ENCODE peak calls at places on chromosome 3, in ten cellular contexts. O is substantia nigra; D is brain microvascular endothelial cell; X is endothelial cell of umbilical vein; E is colonic mucosa; V is CD8-positive, alpha-beta memory T cell; Z is CD8-positive, alpha-beta T cell; S is coronary artery; C is aorta; A is A549. G is an unnamed sample.

GRCh38 chr3:196968233-196969000 is at the start of gene PIGZ:
- DNase-seq in O (no peak), D (no peak), X (peak), E (peak), V (peak), Z (peak), S (no peak), C (no peak), A (no peak), G (no peak)

GRCh38 chr3:189563841-189564563 is 67.2 kb upstream of the TP63 start:
- DNase-seq in O (no peak), D (peak), X (no peak), E (no peak), V (no peak), Z (no peak), S (no peak), C (no peak), A (no peak), G (no peak)

GRCh38 chr3:14827776-14828175 is 9.0 kb downstream of the FGD5 start:
- DNase-seq in O (no peak), D (no peak), X (no peak), E (no peak), V (no peak), Z (no peak), S (no peak), C (no peak), A (no peak), G (no peak)

GRCh38 chr3:72426618-72427397 is 421.4 kb downstream of the SHQ1 start:
- DNase-seq in O (no peak), D (no peak), X (no peak), E (no peak), V (no peak), Z (no peak), S (no peak), C (no peak), A (no peak), G (no peak)

GRCh38 chr3:126373682-126374601 is 16.7 kb upstream of the KLF15 start:
- DNase-seq in O (no peak), D (no peak), X (no peak), E (no peak), V (no peak), Z (no peak), S (no peak), C (peak), A (no peak), G (no peak)

GRCh38 chr3:111864821-111865656 is 6.0 kb downstream of the PHLDB2 start:
- DNase-seq in O (no peak), D (peak), X (peak), E (no peak), V (no peak), Z (no peak), S (no peak), C (no peak), A (no peak), G (no peak)

GRCh38 chr3:13546667-13547171 is 2.2 kb upstream of the FBLN2 start:
- DNase-seq in O (no peak), D (peak), X (no peak), E (no peak), V (no peak), Z (no peak), S (no peak), C (no peak), A (no peak), G (no peak)

GRCh38 chr3:155131104-155131503 is 51.0 kb downstream of the MME start:
- DNase-seq in O (no peak), D (peak), X (peak), E (no peak), V (no peak), Z (no peak), S (no peak), C (no peak), A (no peak), G (no peak)

GRCh38 chr3:187763850-187764648 is 18.8 kb upstream of the BCL6 start:
- DNase-seq in O (no peak), D (no peak), X (no peak), E (no peak), V (no peak), Z (no peak), S (no peak), C (no peak), A (no peak), G (no peak)

GRCh38 chr3:153469162-153469561 is 307.1 kb downstream of the RAP2B start:
- DNase-seq in O (no peak), D (no peak), X (no peak), E (no peak), V (no peak), Z (no peak), S (no peak), C (no peak), A (no peak), G (no peak)

GRCh38 chr3:175274056-175274455 is 414.9 kb downstream of the NAALADL2 start:
- DNase-seq in O (no peak), D (no peak), X (no peak), E (no peak), V (no peak), Z (no peak), S (no peak), C (no peak), A (no peak), G (no peak)

GRCh38 chr3:175266993-175267960 is 408.1 kb downstream of the NAALADL2 start:
- DNase-seq in O (no peak), D (peak), X (no peak), E (no peak), V (no peak), Z (no peak), S (no peak), C (no peak), A (no peak), G (no peak)

GRCh38 chr3:175269394-175269793 is 410.3 kb downstream of the NAALADL2 start:
- DNase-seq in O (no peak), D (no peak), X (no peak), E (no peak), V (no peak), Z (no peak), S (no peak), C (no peak), A (no peak), G (no peak)

GRCh38 chr3:175273573-175273972 is 414.4 kb downstream of the NAALADL2 start:
- DNase-seq in O (no peak), D (no peak), X (no peak), E (no peak), V (no peak), Z (no peak), S (no peak), C (no peak), A (no peak), G (no peak)

DNA sequence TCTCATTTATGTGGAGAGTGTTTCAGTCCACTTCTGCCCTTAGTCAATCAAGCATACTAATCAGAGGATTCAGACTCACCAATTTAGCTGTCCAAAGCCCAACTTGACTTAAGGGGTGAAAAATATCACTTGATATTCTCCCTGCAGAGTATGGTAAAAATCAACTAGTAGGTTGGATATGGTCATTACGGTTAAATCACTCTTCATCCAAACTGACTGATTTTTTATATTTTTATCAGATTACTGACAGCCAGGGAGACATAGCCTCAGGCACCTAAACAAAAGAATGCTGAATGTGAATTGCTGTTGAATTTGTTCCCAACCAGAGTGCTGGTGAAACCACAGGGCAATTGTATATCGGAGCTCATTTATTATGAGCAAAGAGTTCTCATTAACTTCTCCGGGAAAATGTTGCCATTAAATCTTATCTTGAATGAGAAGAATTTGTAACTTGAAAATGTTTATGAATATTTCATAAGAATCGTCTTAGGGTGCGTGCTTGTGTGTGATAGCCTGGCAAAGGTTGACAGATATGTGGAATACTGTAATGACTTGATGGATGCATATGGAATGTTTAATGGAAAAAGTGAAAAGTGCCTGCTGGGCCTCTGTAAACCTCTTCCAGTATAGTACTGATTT is 411.2 kb downstream of the NAALADL2 start:
- DNase-seq in O (no peak), D (no peak), X (no peak), E (no peak), V (no peak), Z (no peak), S (no peak), C (no peak), A (no peak), G (no peak)
- H3K27ac ChIP-seq in O (no peak), D (no peak), X (no peak), E (no peak), V (no peak), Z (no peak), S (no peak), C (no peak), A (no peak), G (no peak)

GRCh38 chr3:113091417-113091816 is 100.6 kb downstream of the GTPBP8 start:
- DNase-seq in O (no peak), D (no peak), X (no peak), E (no peak), V (no peak), Z (no peak), S (no peak), C (no peak), A (no peak), G (no peak)

GRCh38 chr3:113092746-113093145 is 102.0 kb downstream of the GTPBP8 start:
- DNase-seq in O (no peak), D (no peak), X (no peak), E (no peak), V (no peak), Z (no peak), S (no peak), C (no peak), A (no peak), G (no peak)

GRCh38 chr3:113086506-113087461 is 96.0 kb downstream of the GTPBP8 start:
- DNase-seq in O (no peak), D (no peak), X (no peak), E (no peak), V (no peak), Z (no peak), S (no peak), C (no peak), A (peak), G (no peak)

GRCh38 chr3:113084777-113085176 is 94.0 kb downstream of the GTPBP8 start:
- DNase-seq in O (no peak), D (peak), X (peak), E (no peak), V (no peak), Z (no peak), S (no peak), C (peak), A (no peak), G (no peak)

DNA sequence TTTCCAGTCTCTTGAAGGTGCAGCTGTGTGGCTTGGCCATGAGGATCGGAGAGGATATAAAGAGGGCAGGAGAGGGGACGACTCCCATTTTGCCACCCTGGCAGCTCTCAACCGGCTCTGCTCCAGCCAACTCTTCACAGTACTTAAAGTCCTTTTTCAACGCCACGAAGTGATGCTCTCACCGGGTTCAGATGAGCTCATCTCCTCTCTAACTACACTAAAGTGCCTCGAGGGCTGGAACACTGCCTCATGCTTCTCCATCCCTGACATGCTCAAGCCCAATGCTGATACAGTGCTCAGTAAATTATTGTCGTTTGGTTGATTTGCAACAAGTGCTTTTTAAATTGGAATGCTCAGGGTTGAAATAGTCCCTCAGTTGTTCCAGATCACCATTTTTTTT is 97.8 kb downstream of the GTPBP8 start:
- DNase-seq in O (no peak), D (no peak), X (no peak), E (no peak), V (no peak), Z (no peak), S (no peak), C (no peak), A (no peak), G (no peak)
- H3K27ac ChIP-seq in O (no peak), D (no peak), X (no peak), E (no peak), V (no peak), Z (no peak), S (no peak), C (no peak), A (no peak), G (no peak)

DNA sequence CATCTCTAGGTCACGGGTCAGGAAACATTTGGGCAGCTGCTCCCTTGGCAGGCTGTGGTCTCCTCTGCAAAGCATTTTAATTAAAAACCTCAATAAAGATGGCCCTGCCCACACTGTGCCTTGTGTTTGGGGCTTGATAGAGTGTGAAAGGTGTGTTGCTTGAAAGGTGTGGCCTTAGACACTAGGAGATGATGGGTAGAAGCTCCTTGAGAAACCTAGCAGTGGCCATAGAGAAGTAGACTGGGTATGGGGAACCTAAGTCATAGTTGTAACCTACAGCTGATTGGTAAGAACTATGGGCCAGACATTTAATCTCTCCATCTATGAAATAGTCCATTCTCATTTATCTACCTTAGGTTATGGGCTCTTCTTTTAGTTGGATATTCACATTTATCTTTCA is 3.3 kb downstream of the JAGN1 start:
- DNase-seq in O (no peak), D (no peak), X (peak), E (no peak), V (no peak), Z (no peak), S (no peak), C (no peak), A (no peak), G (no peak)
- H3K27ac ChIP-seq in O (no peak), D (peak), X (peak), E (peak), V (no peak), Z (no peak), S (no peak), C (no peak), A (peak), G (no peak)

DNA sequence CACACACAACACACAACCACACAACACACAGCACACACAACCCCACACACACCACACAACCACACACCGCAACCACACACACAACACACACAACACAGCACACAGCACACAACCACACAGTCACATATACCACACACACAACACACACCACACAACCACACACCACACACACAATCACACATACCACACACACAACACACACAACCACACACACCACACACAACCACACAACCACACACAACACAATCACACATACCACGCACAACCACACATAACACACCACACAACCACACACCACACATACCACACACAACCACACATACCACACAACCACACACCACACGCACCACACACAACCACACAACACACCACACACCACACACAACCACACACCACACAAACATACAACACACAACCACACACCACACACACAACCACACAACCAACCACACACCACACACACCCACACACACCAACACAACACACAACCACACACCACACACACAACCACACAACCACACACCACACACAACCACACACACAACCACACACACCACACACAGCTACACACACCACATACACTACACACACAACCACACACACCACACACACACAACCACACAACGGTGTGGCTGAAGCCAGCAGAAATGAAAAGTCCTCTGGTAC is 23.6 kb downstream of the CPN2 start:
- DNase-seq in O (no peak), D (no peak), X (no peak), E (no peak), V (peak), Z (no peak), S (no peak), C (no peak), A (no peak), G (no peak)
- H3K27ac ChIP-seq in O (no peak), D (no peak), X (no peak), E (no peak), V (no peak), Z (no peak), S (no peak), C (no peak), A (no peak), G (no peak)

GRCh38 chr3:65291448-65292091 is 603.8 kb upstream of the ADAMTS9 start:
- DNase-seq in O (no peak), D (no peak), X (no peak), E (no peak), V (no peak), Z (no peak), S (no peak), C (no peak), A (no peak), G (no peak)

GRCh38 chr3:65285956-65286355 is 598.2 kb upstream of the ADAMTS9 start:
- DNase-seq in O (no peak), D (no peak), X (no peak), E (no peak), V (no peak), Z (no peak), S (no peak), C (no peak), A (no peak), G (no peak)

GRCh38 chr3:65284971-65285370 is 597.2 kb upstream of the ADAMTS9 start:
- DNase-seq in O (no peak), D (no peak), X (no peak), E (no peak), V (no peak), Z (no peak), S (no peak), C (no peak), A (no peak), G (no peak)

DNA sequence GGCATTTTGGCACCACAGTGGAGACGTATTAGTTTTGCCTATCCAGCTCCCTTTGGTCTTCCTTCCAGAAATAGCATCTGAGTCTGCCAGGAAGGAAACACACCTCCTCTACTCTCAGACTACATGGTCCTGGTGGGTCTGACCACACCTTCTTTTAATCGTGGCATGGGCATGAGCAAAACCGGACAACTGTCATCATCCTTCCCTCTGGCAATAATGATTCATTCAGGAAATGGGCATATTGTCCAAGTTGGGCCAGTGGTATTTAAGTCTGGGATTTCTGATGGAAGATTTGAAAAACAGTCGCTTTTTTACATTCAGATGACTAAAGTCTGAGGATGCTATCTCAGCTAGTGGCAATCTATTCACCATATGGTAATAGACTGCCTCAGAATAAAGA is 601.0 kb upstream of the ADAMTS9 start:
- DNase-seq in O (no peak), D (no peak), X (no peak), E (no peak), V (no peak), Z (no peak), S (no peak), C (no peak), A (no peak), G (no peak)
- H3K27ac ChIP-seq in O (no peak), D (no peak), X (no peak), E (no peak), V (no peak), Z (no peak), S (no peak), C (no peak), A (no peak), G (no peak)

DNA sequence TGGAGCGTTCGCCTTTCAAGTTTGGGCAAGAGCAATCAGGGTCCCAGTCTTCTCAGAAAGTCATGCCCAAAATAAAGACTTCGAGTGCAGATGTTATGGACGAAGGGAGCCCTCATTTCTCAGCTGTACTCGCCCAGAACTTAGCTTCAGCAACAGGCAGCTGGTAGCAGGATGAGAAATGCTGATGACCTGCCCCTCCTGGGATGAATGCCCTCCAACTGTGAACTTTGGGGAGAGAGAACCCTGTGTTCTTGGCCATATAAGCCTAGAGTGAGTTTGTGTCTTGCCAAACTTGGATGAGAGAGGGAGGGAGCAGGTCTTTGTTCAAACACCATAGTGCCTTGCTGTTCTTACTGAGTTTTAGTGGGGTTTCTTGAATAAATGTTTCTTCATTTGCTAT is 400.3 kb downstream of the LRTM1 start:
- DNase-seq in O (no peak), D (no peak), X (no peak), E (no peak), V (no peak), Z (no peak), S (no peak), C (no peak), A (no peak), G (no peak)
- H3K27ac ChIP-seq in O (no peak), D (no peak), X (no peak), E (no peak), V (no peak), Z (no peak), S (no peak), C (no peak), A (no peak), G (no peak)

G was measured in CD4-positive, alpha-beta T cell.